ENCODE peak calls at places on chromosomes 1 and 21, in ten cellular contexts. H, B, J, N, Q, C, U, D, F and G are unnamed samples. For H3K4me1, the result is how much of the 10 kb centered on the place peaks cover.

GRCh38 chr1:83131692-83131955 is 867.3 kb downstream of the TTLL7 start:
- DNase-seq in B (no peak), C (no peak), F (no peak), U (no peak), H (no peak), J (no peak), Q (no peak), N (no peak), D (no peak), G (no peak)

GRCh38 chr21:15309721-15310120 is 244.9 kb upstream of the NRIP1 start:
- DNase-seq in J (no peak), F (no peak), B (no peak), D (no peak), U (no peak), C (no peak), H (no peak), Q (peak), N (peak), G (no peak)

GRCh38 chr1:160354388-160354985 is 11.3 kb downstream of the NCSTN start:
- DNase-seq in F (no peak), B (no peak), H (no peak), N (no peak), Q (no peak), U (peak), D (no peak), C (no peak), J (no peak), G (no peak)

GRCh38 chr21:44837537-44837936 is 19.7 kb upstream of the SUMO3 start:
- DNase-seq in H (peak), U (no peak), F (no peak), Q (no peak), N (no peak), C (no peak), D (no peak), B (no peak), J (no peak), G (no peak)

GRCh38 chr1:55986003-55986402 is 593.4 kb downstream of the PLPP3 start:
- DNase-seq in F (no peak), H (no peak), Q (no peak), B (no peak), N (no peak), C (no peak), D (no peak), U (no peak), J (no peak), G (no peak)

GRCh38 chr1:22414244-22414751 is 37.4 kb upstream of the ZBTB40 start:
- DNase-seq in Q (no peak), F (peak), C (peak), H (no peak), N (peak), B (no peak), D (peak), J (no peak), U (no peak), G (peak)

GRCh38 chr1:223844962-223845809 is 561 bp downstream of the TP53BP2 start:
- DNase-seq in Q (peak), U (peak), H (peak), C (peak), D (peak), B (no peak), N (peak), J (no peak), F (peak), G (peak)

GRCh38 chr1:117586747-117587478 is 18.9 kb upstream of the TENT5C start:
- DNase-seq in B (no peak), U (no peak), Q (peak), N (no peak), D (peak), H (peak), F (no peak), C (no peak), J (no peak), G (no peak)

GRCh38 chr21:44637018-44637850 is at the start of gene KRTAP10-10:
- DNase-seq in Q (no peak), J (no peak), H (no peak), D (no peak), C (peak), U (no peak), N (no peak), F (no peak), B (no peak), G (peak)

GRCh38 chr21:46651121-46651520 is 15.6 kb downstream of the PRMT2 start:
- DNase-seq in C (no peak), J (no peak), Q (no peak), B (no peak), D (no peak), H (no peak), F (no peak), U (no peak), N (no peak), G (peak)

GRCh38 chr1:172143384-172144025 is 277.0 kb upstream of the C1orf105 start:
- DNase-seq in N (no peak), U (no peak), C (no peak), Q (no peak), H (no peak), B (no peak), D (no peak), J (no peak), F (no peak), G (no peak)

GRCh38 chr1:59057211-59057694 is 239.6 kb upstream of the FGGY start:
- DNase-seq in B (peak), Q (peak), J (no peak), D (peak), N (peak), F (peak), C (peak), H (no peak), U (peak), G (peak)

GRCh38 chr1:69551476-69552324 is 16.0 kb upstream of the LRRC7 start:
- DNase-seq in N (no peak), C (no peak), D (no peak), B (no peak), H (no peak), U (no peak), Q (no peak), F (no peak), J (no peak), G (no peak)

GRCh38 chr1:25694591-25695007 is 78.0 kb downstream of the MAN1C1 start:
- DNase-seq in H (no peak), J (no peak), Q (peak), N (no peak), C (no peak), B (no peak), U (peak), F (no peak), D (no peak), G (peak)

GRCh38 chr1:65063025-65063424 is 85.0 kb upstream of the AK4 start:
- DNase-seq in C (no peak), J (no peak), D (no peak), H (no peak), Q (no peak), B (no peak), F (no peak), N (no peak), U (peak), G (no peak)

GRCh38 chr21:40385883-40386282 is 461.1 kb downstream of the DSCAM start:
- DNase-seq in D (no peak), B (no peak), F (no peak), U (no peak), H (no peak), J (no peak), Q (no peak), C (no peak), N (no peak), G (no peak)

GRCh38 chr21:39763282-39763970 is 18.4 kb downstream of the IGSF5 start:
- DNase-seq in D (no peak), U (no peak), N (peak), C (no peak), Q (no peak), H (no peak), F (no peak), J (no peak), B (no peak), G (no peak)

GRCh38 chr1:234585333-234586055 is 24.5 kb downstream of the IRF2BP2 start:
- DNase-seq in F (peak), H (no peak), U (no peak), N (no peak), Q (peak), B (no peak), J (no peak), D (no peak), C (no peak), G (no peak)

GRCh38 chr1:36589006-36589405 is 106.3 kb upstream of the CSF3R start:
- DNase-seq in D (no peak), N (no peak), U (no peak), Q (no peak), H (no peak), J (no peak), F (no peak), C (no peak), B (no peak), G (no peak)

GRCh38 chr1:67460648-67461500 is 30.7 kb upstream of the SERBP1 start:
- DNase-seq in N (no peak), H (no peak), Q (no peak), J (no peak), D (no peak), C (peak), U (peak), B (no peak), F (no peak), G (no peak)

GRCh38 chr21:31449912-31450535 is 106.0 kb upstream of the TIAM1 start:
- DNase-seq in D (no peak), N (no peak), C (no peak), U (no peak), B (no peak), H (no peak), F (no peak), J (no peak), Q (peak), G (no peak)

GRCh38 chr1:6294868-6295556 is 34.1 kb upstream of the GPR153 start:
- DNase-seq in B (no peak), H (no peak), J (no peak), C (no peak), F (no peak), N (no peak), Q (no peak), U (no peak), D (peak), G (no peak)

GRCh38 chr21:45874716-45875415 is 106.7 kb upstream of the COL6A1 start:
- DNase-seq in J (no peak), U (no peak), N (no peak), H (peak), Q (peak), D (no peak), B (no peak), C (peak), F (peak), G (peak)

GRCh38 chr1:229025576-229025975 is 245.3 kb upstream of the RAB4A start:
- DNase-seq in H (no peak), Q (no peak), F (no peak), C (no peak), D (no peak), U (no peak), J (no peak), B (no peak), N (no peak), G (no peak)

GRCh38 chr1:226046240-226046639 is 16.3 kb upstream of the H3-3A start:
- DNase-seq in U (no peak), D (no peak), J (no peak), F (peak), C (no peak), H (no peak), N (no peak), B (no peak), Q (no peak), G (no peak)

GRCh38 chr1:245810181-245810727 is 655.5 kb downstream of the KIF26B start:
- DNase-seq in H (no peak), C (no peak), D (no peak), N (no peak), J (no peak), F (no peak), B (no peak), Q (no peak), U (no peak), G (no peak)

GRCh38 chr1:19453843-19454242 is 31.5 kb downstream of the CAPZB start:
- DNase-seq in Q (peak), J (no peak), F (no peak), N (no peak), U (no peak), B (no peak), D (no peak), C (no peak), H (no peak), G (no peak)

GRCh38 chr1:9294440-9294773 is 1.7 kb downstream of the SPSB1 start:
- DNase-seq in B (no peak), H (no peak), D (no peak), C (no peak), Q (peak), U (no peak), F (no peak), N (no peak), J (no peak), G (peak)

GRCh38 chr1:92299477-92300125 is 742 bp downstream of the RPAP2 start:
- DNase-seq in Q (no peak), J (no peak), B (no peak), N (no peak), F (no peak), D (no peak), C (no peak), U (no peak), H (no peak), G (no peak)

GRCh38 chr1:111831153-111831552 is 75.5 kb downstream of the DDX20 start:
- DNase-seq in H (peak), F (no peak), D (no peak), N (no peak), Q (no peak), J (no peak), C (no peak), B (no peak), U (no peak), G (no peak)

GRCh38 chr1:161389691-161390558 is 22.2 kb upstream of the CFAP126 start:
- DNase-seq in U (peak), C (peak), Q (peak), F (peak), D (peak), N (peak), J (peak), H (peak), B (peak), G (peak)

GRCh38 chr1:198175418-198176170 is 18.8 kb downstream of the NEK7 start:
- DNase-seq in B (no peak), J (no peak), D (no peak), H (no peak), C (no peak), F (no peak), U (no peak), Q (no peak), N (no peak), G (no peak)

GRCh38 chr1:235012436-235013210 is 116.0 kb downstream of the TOMM20 start:
- DNase-seq in H (no peak), Q (no peak), B (peak), F (no peak), J (no peak), U (no peak), D (no peak), C (no peak), N (no peak), G (no peak)

GRCh38 chr1:157961805-157962762 is 31.4 kb upstream of the KIRREL1 start:
- DNase-seq in C (no peak), B (no peak), N (no peak), Q (no peak), J (no peak), H (no peak), F (no peak), U (peak), D (no peak), G (no peak)

GRCh38 chr1:112718691-112719418 is 3.7 kb upstream of the PPM1J start:
- DNase-seq in F (peak), N (peak), C (peak), U (peak), Q (peak), H (peak), B (peak), D (peak), J (no peak), G (peak)

GRCh38 chr1:240956424-240956823 is 344.5 kb upstream of the GREM2 start:
- DNase-seq in C (no peak), F (no peak), D (no peak), B (no peak), H (no peak), J (no peak), U (no peak), Q (no peak), N (no peak), G (no peak)

GRCh38 chr1:22104865-22105437 is 37.9 kb downstream of the WNT4 start:
- DNase-seq in J (no peak), B (no peak), Q (no peak), H (no peak), C (no peak), N (no peak), D (no peak), F (no peak), U (no peak), G (no peak)

GRCh38 chr1:200894712-200895447 is at the start of gene INAVA:
- DNase-seq in C (peak), H (peak), Q (no peak), N (peak), F (peak), B (no peak), U (peak), D (peak), J (no peak), G (peak)

GRCh38 chr21:15616864-15617574 is 112.8 kb upstream of the USP25 start:
- DNase-seq in F (no peak), B (no peak), D (no peak), U (no peak), C (no peak), J (no peak), N (no peak), Q (no peak), H (no peak), G (no peak)

DNA sequence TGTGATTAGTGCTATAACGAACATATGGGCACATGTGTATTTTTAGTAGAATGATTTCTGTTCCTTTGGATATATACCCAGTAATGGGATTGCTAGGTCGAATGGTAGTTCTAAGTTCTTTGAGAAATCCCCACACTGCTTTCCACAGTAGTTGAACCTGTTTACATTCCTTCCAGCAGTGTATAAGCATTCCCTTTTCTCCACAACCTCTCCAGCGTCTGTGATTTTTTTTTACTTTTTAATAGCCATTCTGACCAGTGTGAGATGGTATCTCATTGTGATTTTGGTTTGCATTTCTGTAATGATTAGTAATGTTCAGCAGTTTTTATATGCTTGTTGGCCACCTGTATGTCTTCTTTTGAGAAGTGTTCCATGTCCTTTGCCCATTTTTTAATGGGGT is 81.8 kb upstream of the SLC44A3 start:
- DNase-seq in B (no peak), F (no peak), N (no peak), H (no peak), J (no peak), U (no peak), D (no peak), Q (no peak), C (no peak), G (no peak)
- H3K4me1 ChIP-seq in B (under half), F (under half), N (under half), H (under half), J (under half), U (under half), D (under half), Q (under half), C (under half), G (under half)

DNA sequence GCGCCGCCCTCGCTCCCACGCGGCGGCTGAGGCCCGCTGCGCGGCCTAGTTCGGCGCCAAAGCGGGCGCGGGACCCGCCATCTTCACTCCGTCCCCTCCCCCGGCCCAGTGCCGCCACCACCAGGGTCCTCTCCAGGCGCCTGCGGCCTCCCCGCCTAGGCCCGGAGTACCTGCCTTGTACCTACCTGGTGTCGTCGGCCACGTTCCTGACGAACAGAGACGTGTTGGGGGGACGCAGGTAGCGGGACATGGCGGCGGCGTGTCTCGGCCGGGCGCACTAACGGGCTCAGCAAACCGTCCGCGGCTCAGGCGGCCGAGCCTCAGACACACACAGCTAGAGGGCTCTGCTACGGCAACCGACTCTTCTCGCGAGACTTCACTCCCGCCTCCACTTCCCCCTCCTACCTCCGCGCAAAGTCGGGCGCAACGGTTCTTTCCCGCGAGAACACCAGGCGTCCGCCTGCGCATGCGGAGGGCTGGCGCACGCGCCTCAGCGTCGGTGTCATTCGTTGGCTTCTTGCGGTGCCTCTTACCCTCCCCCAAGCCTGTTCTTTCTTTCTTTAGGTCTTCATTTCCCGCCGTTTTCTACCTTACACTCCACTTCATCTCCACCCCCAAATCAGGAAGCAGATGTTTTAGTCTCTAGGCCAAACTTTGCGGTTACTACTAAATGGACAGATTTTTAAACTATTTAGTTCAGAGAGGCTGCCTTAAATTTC is at the start of gene SRSF10:
- DNase-seq in Q (peak), U (peak), F (peak), B (peak), C (peak), D (peak), J (peak), N (peak), H (peak), G (peak)
- TF ChIP-seq CTCF in Q (no peak), U (peak), F (peak), B (no peak), C (peak), D (peak), J (no peak), N (peak), H (peak), G (no peak)

GRCh38 chr1:97482022-97482421 is 438.8 kb downstream of the DPYD start:
- DNase-seq in H (no peak), B (no peak), Q (no peak), F (no peak), C (no peak), N (no peak), D (no peak), J (no peak), U (no peak), G (no peak)
- TF ChIP-seq POLR2AphosphoS5 in H (no peak), B (no peak), Q (no peak), F (no peak), C (no peak), N (no peak), D (no peak), J (no peak), U (no peak), G (no peak)

GRCh38 chr1:165840419-165840818 is 13.0 kb downstream of the UCK2 start:
- DNase-seq in B (no peak), C (no peak), U (no peak), N (no peak), D (no peak), H (no peak), Q (no peak), F (no peak), J (no peak), G (no peak)
- H3K4me1 ChIP-seq in B (under half), C (under half), U (half or more), N (under half), D (under half), H (under half), Q (under half), F (under half), J (under half), G (under half)

GRCh38 chr1:219317762-219318353 is 144.2 kb downstream of the LYPLAL1 start:
- DNase-seq in H (no peak), C (no peak), B (no peak), D (no peak), N (no peak), Q (no peak), U (peak), J (no peak), F (no peak), G (peak)
- TF ChIP-seq CTCF in H (no peak), C (no peak), B (no peak), D (no peak), N (no peak), Q (no peak), U (peak), J (peak), F (no peak), G (no peak)

DNA sequence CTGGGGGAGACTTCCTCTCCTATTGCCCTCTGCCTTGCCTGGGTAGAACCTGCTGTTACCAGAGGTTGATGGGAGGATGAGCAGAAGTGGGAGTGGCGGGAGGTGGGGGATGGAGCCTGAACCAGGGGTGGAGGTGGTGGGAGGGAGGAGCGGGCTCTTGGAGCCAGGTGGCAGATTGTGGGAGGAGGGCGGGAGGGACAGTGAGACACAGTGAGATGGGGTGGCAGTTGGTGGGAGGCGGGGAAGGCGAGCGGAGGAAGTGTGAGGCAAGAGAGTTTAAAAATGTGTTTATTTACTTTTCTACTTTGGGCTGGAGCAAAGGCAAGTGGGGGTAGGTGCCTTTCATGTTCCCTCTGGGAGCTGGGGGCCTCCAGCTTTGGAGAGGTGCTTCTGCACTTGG is 87.2 kb downstream of the KCNJ6 start:
- DNase-seq in C (no peak), N (no peak), U (no peak), Q (no peak), B (no peak), H (no peak), J (no peak), D (no peak), F (peak), G (no peak)
- TF ChIP-seq POLR2AphosphoS5 in C (no peak), N (no peak), U (no peak), Q (no peak), B (no peak), H (no peak), J (no peak), D (no peak), F (no peak), G (no peak)